ENCODE peak calls at places on chromosomes 6 and 20, in five cellular contexts. E, N, Z, P and B are unnamed samples.

GRCh38 chr6:78243519-78243918 is 590.7 kb downstream of the MEI4 start:
- DNase-seq in E (no peak), N (no peak), Z (no peak), P (peak; percentile 16), B (no peak)

GRCh38 chr6:20085817-20086216 is 126.5 kb downstream of the MBOAT1 start:
- DNase-seq in E (no peak), N (no peak), Z (no peak), P (no peak), B (no peak)

GRCh38 chr20:41169791-41170351 is 32.5 kb downstream of the PLCG1 start:
- DNase-seq in E (no peak), N (no peak), Z (peak; percentile 56), P (peak; percentile 66), B (no peak)

GRCh38 chr20:32130352-32130751 is 20.8 kb downstream of the TM9SF4 start:
- DNase-seq in E (no peak), N (no peak), Z (no peak), P (no peak), B (no peak)

GRCh38 chr6:169905041-169905807 is 153.8 kb downstream of the ERMARD start:
- DNase-seq in E (no peak), N (no peak), Z (peak; percentile 46), P (peak; percentile 20), B (no peak)

GRCh38 chr20:44026932-44027685 is 112.5 kb downstream of the TOX2 start:
- DNase-seq in E (no peak), N (no peak), Z (no peak), P (peak; percentile 74), B (no peak)

GRCh38 chr6:21357262-21357661 is 236.3 kb upstream of the SOX4 start:
- DNase-seq in E (no peak), N (no peak), Z (no peak), P (no peak), B (no peak)

GRCh38 chr6:4851035-4851434 is 74.8 kb downstream of the CDYL start:
- DNase-seq in E (no peak), N (no peak), Z (no peak), P (no peak), B (no peak)

GRCh38 chr6:170035896-170036295 is 255.0 kb downstream of the DLL1 start:
- DNase-seq in E (no peak), N (no peak), Z (no peak), P (no peak), B (no peak)

GRCh38 chr20:3808141-3808479 is 12.0 kb downstream of the CDC25B start:
- DNase-seq in E (peak; percentile 81), N (no peak), Z (peak; percentile 94), P (peak; percentile 96), B (no peak)

GRCh38 chr6:89977808-89978748 is 83.8 kb downstream of the GJA10 start:
- DNase-seq in E (peak; percentile 36), N (no peak), Z (peak; percentile 47), P (peak; percentile 55), B (no peak)

GRCh38 chr20:61030130-61030529 is 221.9 kb upstream of the CDH4 start:
- DNase-seq in E (no peak), N (no peak), Z (no peak), P (no peak), B (no peak)

GRCh38 chr6:31686483-31686882 is 5.6 kb upstream of the LY6G5C start:
- DNase-seq in E (no peak), N (no peak), Z (no peak), P (no peak), B (no peak)

GRCh38 chr6:142881771-142882170 is 63.2 kb downstream of the HIVEP2 start:
- DNase-seq in E (no peak), N (no peak), Z (no peak), P (no peak), B (no peak)

GRCh38 chr20:36217226-36217625 is 19.1 kb upstream of the AAR2 start:
- DNase-seq in E (no peak), N (no peak), Z (no peak), P (no peak), B (peak; percentile 54)

GRCh38 chr6:141963543-141964295 is 169.0 kb upstream of the GJE1 start:
- DNase-seq in E (no peak), N (no peak), Z (peak; percentile 25), P (peak; percentile 36), B (no peak)

GRCh38 chr20:6058684-6059295 is 4.9 kb upstream of the LRRN4 start:
- DNase-seq in E (peak; percentile 73), N (no peak), Z (no peak), P (no peak), B (no peak)

GRCh38 chr20:34574861-34575260 is 16.3 kb downstream of the MAP1LC3A start:
- DNase-seq in E (no peak), N (no peak), Z (no peak), P (no peak), B (no peak)

GRCh38 chr20:47733892-47734291 is 51.4 kb downstream of the SULF2 start:
- DNase-seq in E (no peak), N (no peak), Z (no peak), P (no peak), B (no peak)